ENCODE peak calls at places on chromosome 7, in nine cellular contexts. W is cardiac fibroblast, J is left lung, G is dorsolateral prefrontal cortex, P is fibroblast of the aortic adventitia, O is heart left ventricle, B is IMR-90, V is choroid plexus epithelial cell, H is transverse colon. E is an unnamed sample.

GRCh38 chr7:152925412-152926147 is 166.0 kb downstream of the ACTR3B start:
- DNase-seq in V (no peak), B (no peak), J (peak; percentile 79), G (no peak), P (no peak), W (no peak), O (no peak), H (no peak), E (no peak)

GRCh38 chr7:136868496-136869005 is at the start of gene CHRM2:
- DNase-seq in V (peak; percentile 61), P (peak; percentile 45), O (peak; percentile 23), G (no peak), B (peak; percentile 90), H (no peak), W (peak; percentile 33), J (peak; percentile 54), E (peak; percentile 25)

GRCh38 chr7:7771452-7771851 is 53.0 kb upstream of the RPA3 start:
- DNase-seq in W (no peak), H (no peak), P (peak; percentile 23), O (no peak), B (peak; percentile 28), J (no peak), G (no peak), V (peak; percentile 16), E (no peak)

GRCh38 chr7:30252885-30253795 is 31.3 kb upstream of the ZNRF2 start:
- DNase-seq in B (no peak), P (no peak), O (peak; percentile 68), J (peak; percentile 80), G (no peak), H (peak; percentile 62), W (peak; percentile 4), V (peak; percentile 12), E (peak; percentile 40)

GRCh38 chr7:2138146-2138765 is 94.5 kb downstream of the MAD1L1 start:
- DNase-seq in O (no peak), W (no peak), G (no peak), B (no peak), H (peak; percentile 19), P (no peak), J (peak; percentile 59), V (no peak), E (no peak)

GRCh38 chr7:84479059-84479458 is 284.5 kb upstream of the SEMA3A start:
- DNase-seq in B (no peak), W (no peak), V (no peak), J (no peak), P (no peak), G (no peak), H (no peak), O (no peak), E (no peak)

GRCh38 chr7:140275069-140275961 is 98.5 kb upstream of the KDM7A start:
- DNase-seq in V (peak; percentile 42), B (no peak), H (no peak), P (peak; percentile 43), O (no peak), G (no peak), J (no peak), W (no peak), E (peak; percentile 46)

GRCh38 chr7:28573059-28573553 is 160.8 kb downstream of the CREB5 start:
- DNase-seq in G (no peak), B (peak; percentile 47), J (no peak), H (peak; percentile 12), O (peak; percentile 56), P (peak; percentile 62), V (peak; percentile 77), W (peak; percentile 65), E (peak; percentile 46)

GRCh38 chr7:73742753-73743641 is 4.4 kb upstream of the ABHD11 start:
- DNase-seq in B (no peak), O (no peak), V (peak; percentile 36), H (peak; percentile 97), P (no peak), J (peak; percentile 95), G (no peak), W (no peak), E (no peak)

GRCh38 chr7:53642361-53642760 is 606.9 kb downstream of the POM121L12 start:
- DNase-seq in J (no peak), H (no peak), V (no peak), B (no peak), O (no peak), G (no peak), W (no peak), P (no peak), E (no peak)

GRCh38 chr7:12119638-12120303 is 91.3 kb upstream of the TMEM106B start:
- DNase-seq in V (no peak), J (no peak), B (no peak), O (no peak), W (no peak), G (no peak), P (no peak), H (no peak), E (no peak)

DNA sequence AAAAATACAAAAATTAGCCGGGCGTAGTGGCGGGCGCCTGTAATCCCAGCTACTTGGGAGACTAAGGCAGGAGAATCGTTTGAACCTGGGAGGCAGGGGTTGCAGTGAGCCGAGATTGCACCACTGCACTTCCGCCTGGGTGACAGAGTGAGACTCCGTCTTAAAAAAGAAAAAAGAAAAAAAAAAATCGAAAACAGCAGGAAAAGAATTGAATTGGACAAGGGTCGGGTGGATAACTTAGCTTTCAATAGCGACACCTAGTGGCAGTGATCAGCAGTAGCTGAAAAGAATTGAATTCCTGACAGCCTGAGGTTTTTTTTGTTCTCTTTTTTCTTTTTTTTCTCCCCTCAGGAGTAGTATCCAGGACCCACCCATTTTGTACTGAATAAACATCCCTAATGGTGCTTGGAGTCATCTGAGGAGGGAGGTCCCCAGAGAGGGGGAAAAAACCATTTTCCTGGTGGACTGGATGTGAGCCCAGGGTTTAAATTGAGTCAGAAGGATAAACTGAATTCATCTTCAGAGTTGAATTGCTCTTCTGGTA is 55.1 kb downstream of the CYCS start:
- DNase-seq in G (no peak), H (peak; percentile 39), W (peak; percentile 90), B (peak; percentile 88), O (peak; percentile 57), V (peak; percentile 88), J (no peak), P (peak; percentile 94), E (peak; percentile 89)
- H3K4me3 ChIP-seq in G (peak overlapping the region; percentile 58), H (peak overlapping the region; percentile 47), W (no peak overlapping the region), B (no peak overlapping the region), O (no peak overlapping the region), V (peak overlapping the region; percentile 26), J (no peak overlapping the region), P (no peak overlapping the region), E (no peak overlapping the region)

DNA sequence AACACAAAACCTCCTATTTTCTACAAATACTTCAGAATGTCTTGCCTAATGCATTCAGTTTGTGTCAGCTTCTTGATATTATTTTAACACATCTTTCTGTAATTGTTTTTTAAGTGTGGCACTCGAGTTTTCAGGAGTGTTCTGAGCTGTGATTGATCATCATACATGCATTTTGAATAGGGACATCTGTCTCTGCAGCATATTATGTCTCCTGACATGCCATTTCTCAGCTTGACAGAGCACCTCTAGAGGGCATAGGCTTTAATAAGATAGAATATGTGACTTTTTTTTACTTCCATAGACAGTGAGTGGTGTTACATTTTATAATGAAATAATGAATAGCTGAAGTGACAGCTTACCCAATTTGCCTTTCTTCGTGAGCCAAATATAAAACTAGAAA is 219.2 kb upstream of the HDAC9 start:
- DNase-seq in O (no peak), G (no peak), W (no peak), H (no peak), J (no peak), V (no peak), P (no peak), B (no peak), E (no peak)
- TF ChIP-seq CTCF in O (peak; percentile 19), G (no peak), W (no peak), H (no peak), J (no peak), V (no peak), P (peak; percentile 16), B (no peak), E (peak; percentile 2)

DNA sequence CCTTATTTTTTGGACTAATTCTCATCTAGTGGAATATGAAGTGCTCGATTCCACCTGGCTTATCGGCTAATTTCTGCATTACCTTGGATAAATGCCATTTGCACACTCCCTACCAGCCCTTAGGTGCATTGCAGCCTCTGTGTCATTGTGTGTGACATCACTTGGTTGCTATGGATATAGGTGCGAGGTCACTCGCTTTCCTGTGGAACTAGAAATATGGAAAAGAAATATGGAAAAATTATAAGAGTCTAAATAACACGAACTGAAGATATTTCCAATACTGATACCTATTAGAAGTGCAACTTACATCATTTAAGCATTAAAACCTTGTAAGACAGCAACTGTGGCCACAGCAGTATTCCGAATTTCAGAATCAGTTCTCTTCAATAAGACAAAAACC is 2.0 kb downstream of the YWHAG start:
- DNase-seq in V (peak; percentile 41), J (no peak), H (peak; percentile 35), P (peak; percentile 39), G (no peak), W (peak; percentile 64), O (no peak), B (peak; percentile 61), E (peak; percentile 48)
- H3K4me3 ChIP-seq in V (peak overlapping the region; percentile 98), J (peak overlapping the region; percentile 78), H (peak overlapping the region; percentile 94), P (peak overlapping the region; percentile 88), G (peak overlapping the region; percentile 98), W (peak overlapping the region; percentile 96), O (peak overlapping the region; percentile 98), B (peak overlapping the region; percentile 98), E (peak overlapping the region; percentile 97)

GRCh38 chr7:108000875-108001758 is 1.8 kb downstream of the LAMB1 start:
- DNase-seq in J (no peak), V (peak; percentile 56), G (no peak), P (peak; percentile 33), B (peak; percentile 30), O (peak; percentile 76), W (peak; percentile 59), H (peak; percentile 67), E (peak; percentile 70)
- TF ChIP-seq CTCF in J (no peak), V (peak; percentile 40), G (no peak), P (no peak), B (peak; percentile 17), O (peak; percentile 41), W (peak; percentile 23), H (no peak), E (peak; percentile 28)

DNA sequence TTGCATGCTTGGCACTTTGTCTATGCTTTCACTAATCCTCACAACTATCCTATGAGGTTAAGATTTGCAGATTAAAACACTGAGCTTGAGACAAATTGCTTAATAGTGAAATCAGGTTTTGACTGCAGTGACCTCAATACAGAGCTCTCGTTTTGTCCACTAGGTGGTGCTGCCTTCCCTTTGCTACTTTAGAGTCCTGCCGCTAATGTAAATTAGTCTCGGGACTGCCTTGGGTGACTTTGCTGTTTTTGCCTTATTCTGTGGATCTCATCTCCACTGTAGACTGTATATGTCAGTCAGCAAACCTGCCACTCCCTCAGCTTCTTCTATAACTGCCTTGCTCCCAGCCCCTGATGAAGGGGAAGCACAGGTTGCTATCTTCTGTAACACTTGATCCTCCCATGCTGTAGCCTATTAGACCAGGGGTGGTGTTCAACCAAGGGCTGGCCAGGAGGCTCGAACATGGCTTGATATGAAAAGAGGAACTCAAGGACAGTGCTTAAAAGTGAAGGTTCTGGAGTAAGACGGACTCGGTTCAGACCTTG is 26.0 kb downstream of the ASB4 start:
- DNase-seq in P (peak; percentile 80), G (peak; percentile 56), O (peak; percentile 59), W (peak; percentile 85), J (no peak), H (peak; percentile 76), B (peak; percentile 63), V (peak; percentile 86), E (peak; percentile 85)
- H3K4me3 ChIP-seq in P (no peak overlapping the region), G (no peak overlapping the region), O (no peak overlapping the region), W (no peak overlapping the region), J (no peak overlapping the region), H (no peak overlapping the region), B (no peak overlapping the region), V (no peak overlapping the region), E (no peak overlapping the region)